ENCODE peak calls at places on chromosome 12, in six cellular contexts. L is activated CD4-positive, alpha-beta T cell treated with anti-CD3 and anti-CD28 coated beads, Interleukin-2, amount 50 U/mL, for 48 hours; V is substantia nigra; M is ELR; P is NCI-H187 treated with DMSO at 0.1 percent for 48 hours; D is activated T-helper 9 cell treated with anti-CD3 and anti-CD28 coated beads, Interleukin-2, amount 50 U/mL, for 16 hours. H is an unnamed sample.

GRCh38 chr12:114774181-114774580 is 90.2 kb upstream of the TBX3 start:
- DNase-seq in L (no peak), P (no peak), D (no peak), V (no peak), M (peak; percentile 86), H (no peak)

GRCh38 chr12:109731806-109732205 is 18.2 kb downstream of the FAM222A start:
- DNase-seq in M (no peak), P (no peak), L (no peak), V (no peak), D (no peak), H (peak; percentile 5)

GRCh38 chr12:95997911-95998510 is 1.9 kb upstream of the HAL start:
- DNase-seq in L (no peak), V (no peak), D (no peak), M (peak; percentile 4), P (no peak), H (no peak)

GRCh38 chr12:53181935-53182334 is 1.2 kb upstream of the CSAD start:
- DNase-seq in L (no peak), P (no peak), V (no peak), D (no peak), M (no peak), H (no peak)

GRCh38 chr12:68106160-68106559 is 53.4 kb downstream of the IFNG start:
- DNase-seq in L (no peak), M (peak; percentile 54), D (no peak), V (no peak), P (no peak), H (no peak)

GRCh38 chr12:139585-139984 is 73.0 kb downstream of the IQSEC3 start:
- DNase-seq in M (no peak), V (no peak), L (no peak), D (no peak), P (no peak), H (no peak)

GRCh38 chr12:132277961-132278360 is 51.4 kb downstream of the GALNT9 start:
- DNase-seq in P (no peak), M (no peak), L (no peak), V (no peak), D (no peak), H (no peak)

GRCh38 chr12:29113101-29113500 is 36.0 kb upstream of the FAR2 start:
- DNase-seq in P (no peak), D (no peak), V (no peak), M (no peak), L (no peak), H (no peak)

GRCh38 chr12:130428116-130428515 is 90.4 kb downstream of the PIWIL1 start:
- DNase-seq in M (no peak), L (no peak), P (no peak), D (no peak), V (peak; percentile 58), H (no peak)

GRCh38 chr12:121603581-121603980 is 22.7 kb upstream of the ORAI1 start:
- DNase-seq in D (no peak), V (no peak), M (no peak), L (no peak), P (no peak), H (no peak)

GRCh38 chr12:92608418-92609091 is 94.2 kb upstream of the PLEKHG7 start:
- DNase-seq in D (no peak), L (no peak), V (no peak), M (peak; percentile 78), P (no peak), H (no peak)

GRCh38 chr12:47133981-47134380 is 54.2 kb upstream of the AMIGO2 start:
- DNase-seq in D (no peak), M (peak; percentile 22), V (no peak), L (no peak), P (no peak), H (no peak)

GRCh38 chr12:12265571-12266388 is 1.1 kb downstream of the LRP6 start:
- DNase-seq in D (no peak), L (peak; percentile 6), M (peak; percentile 48), V (no peak), P (no peak), H (no peak)

GRCh38 chr12:62713190-62713589 is 221.8 kb downstream of the PPM1H start:
- DNase-seq in D (no peak), V (no peak), L (no peak), P (no peak), M (no peak), H (no peak)

GRCh38 chr12:3470296-3470695 is 20.7 kb upstream of the PRMT8 start:
- DNase-seq in L (no peak), V (no peak), P (no peak), D (no peak), M (no peak), H (no peak)

GRCh38 chr12:113844495-113845175 is 121.5 kb downstream of the RBM19 start:
- DNase-seq in V (no peak), P (no peak), L (no peak), D (no peak), M (no peak), H (no peak)

GRCh38 chr12:2963760-2964292 is 4.6 kb downstream of the TEAD4 start:
- DNase-seq in D (no peak), V (no peak), M (peak; percentile 47), L (no peak), P (no peak), H (no peak)

GRCh38 chr12:131137836-131138637 is 184.3 kb downstream of the ADGRD1 start:
- DNase-seq in P (no peak), M (no peak), D (no peak), V (no peak), L (no peak), H (no peak)

GRCh38 chr12:130582286-130582685 is 133.8 kb downstream of the RIMBP2 start:
- DNase-seq in V (no peak), P (no peak), D (no peak), L (no peak), M (no peak), H (no peak)

GRCh38 chr12:47017901-47018479 is 61.4 kb upstream of the PCED1B start:
- DNase-seq in P (no peak), M (peak; percentile 80), D (no peak), L (no peak), V (no peak), H (no peak)

GRCh38 chr12:18700254-18700653 is 37.6 kb downstream of the PLCZ1 start:
- DNase-seq in V (no peak), D (no peak), P (no peak), L (no peak), M (peak; percentile 62), H (no peak)

GRCh38 chr12:22271036-22271435 is 63.5 kb downstream of the ST8SIA1 start:
- DNase-seq in P (no peak), V (no peak), M (peak; percentile 89), D (no peak), L (no peak), H (no peak)

GRCh38 chr12:61291647-61292046 is 968.6 kb upstream of the USP15 start:
- DNase-seq in L (no peak), M (no peak), P (no peak), D (no peak), V (no peak), H (no peak)

GRCh38 chr12:105444050-105444808 is 113.7 kb downstream of the C12orf75 start:
- DNase-seq in L (no peak), M (no peak), P (no peak), V (no peak), D (no peak), H (no peak)

GRCh38 chr12:121638298-121639202 is 12.2 kb downstream of the ORAI1 start:
- DNase-seq in P (no peak), V (no peak), L (no peak), M (no peak), D (no peak), H (no peak)

GRCh38 chr12:104669851-104670337 is 213.1 kb downstream of the CHST11 start:
- DNase-seq in D (no peak), M (no peak), L (no peak), P (no peak), V (no peak), H (no peak)

GRCh38 chr12:70367268-70368141 is 1.4 kb downstream of the KCNMB4 start:
- DNase-seq in V (no peak), L (no peak), D (no peak), P (no peak), M (peak; percentile 10), H (no peak)

GRCh38 chr12:50934981-50935807 is 17.1 kb upstream of the HIGD1C start:
- DNase-seq in M (peak; percentile 18), D (no peak), V (no peak), P (no peak), L (no peak), H (no peak)

GRCh38 chr12:4439736-4440135 is 5.9 kb downstream of the FGF6 start:
- DNase-seq in L (no peak), M (no peak), P (no peak), D (no peak), V (no peak), H (no peak)

H was measured in dorsolateral prefrontal cortex.